ENCODE peak calls at places on chromosome 18, in ten cellular contexts. K, Q, C, E, O, J, B, U, S and F are unnamed samples.

GRCh38 chr18:23156134-23156533 is 20.8 kb downstream of the CABLES1 start:
- ATAC-seq in K (no peak), Q (no peak), C (no peak), E (no peak), O (no peak), J (no peak), B (no peak), U (no peak), S (no peak), F (no peak)

GRCh38 chr18:24270937-24271380 is 126.7 kb downstream of the OSBPL1A start:
- ATAC-seq in K (peak; percentile 1), Q (no peak), C (peak; percentile 38), E (no peak), O (no peak), J (peak; percentile 44), B (peak; percentile 60), U (peak; percentile 22), S (no peak), F (no peak)

GRCh38 chr18:73962251-73962650 is 185.4 kb downstream of the FBXO15 start:
- ATAC-seq in K (no peak), Q (no peak), C (no peak), E (no peak), O (no peak), J (no peak), B (no peak), U (no peak), S (no peak), F (no peak)

GRCh38 chr18:3998698-3999333 is 456.3 kb downstream of the DLGAP1 start:
- ATAC-seq in K (no peak), Q (peak; percentile 66), C (peak; percentile 46), E (no peak), O (no peak), J (no peak), B (peak; percentile 38), U (peak; percentile 53), S (no peak), F (no peak)

GRCh38 chr18:10374195-10374594 is 80.2 kb upstream of the APCDD1 start:
- ATAC-seq in K (no peak), Q (no peak), C (no peak), E (no peak), O (no peak), J (no peak), B (no peak), U (no peak), S (no peak), F (no peak)

GRCh38 chr18:73528066-73528465 is 619.6 kb downstream of the FBXO15 start:
- ATAC-seq in K (peak; percentile 84), Q (no peak), C (no peak), E (no peak), O (no peak), J (no peak), B (no peak), U (no peak), S (no peak), F (no peak)

GRCh38 chr18:43590182-43590903 is 313.1 kb upstream of the SYT4 start:
- ATAC-seq in K (peak; percentile 52), Q (peak; percentile 47), C (no peak), E (no peak), O (no peak), J (no peak), B (no peak), U (peak; percentile 11), S (no peak), F (peak; percentile 85)

GRCh38 chr18:8548186-8548585 is 61.1 kb upstream of the RAB12 start:
- ATAC-seq in K (no peak), Q (no peak), C (no peak), E (no peak), O (no peak), J (no peak), B (peak; percentile 18), U (no peak), S (no peak), F (peak; percentile 23)